ENCODE peak calls at places on chromosomes 6 and 20, in nine cellular contexts. I, G, O, E, V, D, Z, B and X are unnamed samples.

GRCh38 chr20:3802524-3803239 is 6.6 kb downstream of the CDC25B start:
- DNase-seq in I (no peak), G (no peak), O (no peak), E (no peak), V (no peak), D (no peak), Z (no peak), B (no peak), X (no peak)

GRCh38 chr6:63349401-63349800 is 29.6 kb upstream of the LGSN start:
- DNase-seq in I (no peak), G (no peak), O (no peak), E (no peak), V (no peak), D (no peak), Z (no peak), B (no peak), X (no peak)

GRCh38 chr20:3135507-3136070 is 24.1 kb downstream of the FASTKD5 start:
- DNase-seq in I (peak), G (no peak), O (no peak), E (no peak), V (no peak), D (no peak), Z (no peak), B (peak), X (no peak)

GRCh38 chr6:33000053-33000452 is 9.3 kb downstream of the HLA-DOA start:
- DNase-seq in I (no peak), G (no peak), O (no peak), E (no peak), V (no peak), D (no peak), Z (no peak), B (peak), X (no peak)

GRCh38 chr6:55748880-55749279 is 126.5 kb downstream of the BMP5 start:
- DNase-seq in I (no peak), G (no peak), O (no peak), E (no peak), V (no peak), D (no peak), Z (no peak), B (no peak), X (no peak)

GRCh38 chr6:170260686-170261085 is 30.2 kb downstream of the DLL1 start:
- DNase-seq in I (no peak), G (no peak), O (no peak), E (no peak), V (no peak), D (no peak), Z (no peak), B (peak), X (no peak)

GRCh38 chr6:41922154-41922553 is 855 bp downstream of the BYSL start:
- DNase-seq in I (no peak), G (no peak), O (no peak), E (no peak), V (no peak), D (no peak), Z (no peak), B (no peak), X (no peak)

GRCh38 chr6:123913858-123914257 is 110.2 kb downstream of the NKAIN2 start:
- DNase-seq in I (peak), G (no peak), O (no peak), E (no peak), V (no peak), D (no peak), Z (no peak), B (no peak), X (no peak)

GRCh38 chr6:6333498-6333897 is 13.0 kb upstream of the F13A1 start:
- DNase-seq in I (no peak), G (no peak), O (no peak), E (no peak), V (no peak), D (peak), Z (no peak), B (peak), X (no peak)

GRCh38 chr6:112044856-112045255 is 9.0 kb upstream of the CCN6 start:
- DNase-seq in I (peak), G (no peak), O (peak), E (no peak), V (no peak), D (peak), Z (peak), B (no peak), X (no peak)

GRCh38 chr20:57749131-57749690 is 39.4 kb upstream of the PMEPA1 start:
- DNase-seq in I (no peak), G (no peak), O (no peak), E (no peak), V (no peak), D (no peak), Z (no peak), B (no peak), X (no peak)

GRCh38 chr6:12761376-12762115 is 45.0 kb downstream of the PHACTR1 start:
- DNase-seq in I (peak), G (no peak), O (peak), E (no peak), V (no peak), D (peak), Z (peak), B (no peak), X (no peak)

GRCh38 chr20:44566811-44567210 is 15.6 kb upstream of the PKIG start:
- DNase-seq in I (no peak), G (no peak), O (no peak), E (no peak), V (no peak), D (no peak), Z (no peak), B (no peak), X (no peak)

GRCh38 chr6:89281779-89282246 is 33.3 kb downstream of the GABRR2 start:
- DNase-seq in I (peak), G (no peak), O (no peak), E (peak), V (no peak), D (peak), Z (no peak), B (peak), X (no peak)

GRCh38 chr6:83006270-83006905 is 59.3 kb downstream of the UBE3D start:
- DNase-seq in I (no peak), G (no peak), O (no peak), E (no peak), V (no peak), D (no peak), Z (no peak), B (no peak), X (no peak)

GRCh38 chr20:34334654-34335407 is 28.2 kb upstream of the ITCH start:
- DNase-seq in I (no peak), G (no peak), O (no peak), E (no peak), V (no peak), D (peak), Z (no peak), B (peak), X (no peak)

GRCh38 chr6:131963063-131963462 is 11.9 kb upstream of the CCN2 start:
- DNase-seq in I (no peak), G (no peak), O (no peak), E (no peak), V (no peak), D (no peak), Z (no peak), B (no peak), X (no peak)

GRCh38 chr20:44433751-44434538 is 41.7 kb upstream of the TTPAL start:
- DNase-seq in I (no peak), G (no peak), O (no peak), E (no peak), V (no peak), D (no peak), Z (no peak), B (no peak), X (no peak)